ENCODE peak calls at places on chromosomes 7 and 10, in five cellular contexts. E, R, U, J and G are unnamed samples.
A peak's percentile ranks its signal among the peaks of the same experiment; 100 is the strongest.

GRCh38 chr7:36723951-36724664 is at the start of gene AOAH:
- DNase-seq in U (peak; percentile 76), R (no peak), E (peak; percentile 41), J (no peak), G (no peak)

GRCh38 chr10:30786131-30786530 is 156.6 kb upstream of the LYZL2 start:
- DNase-seq in R (no peak), U (no peak), J (no peak), E (no peak), G (peak; percentile 89)

GRCh38 chr10:104666106-104666505 is 25.0 kb downstream of the SORCS3 start:
- DNase-seq in R (no peak), U (no peak), E (no peak), J (no peak), G (no peak)

GRCh38 chr7:100896743-100897051 is 1.0 kb upstream of the ACHE start:
- DNase-seq in R (no peak), E (no peak), J (no peak), U (no peak), G (no peak)

GRCh38 chr10:3500408-3500856 is 284.6 kb downstream of the KLF6 start:
- DNase-seq in U (peak; percentile 69), J (no peak), R (peak; percentile 59), E (peak; percentile 78), G (no peak)

GRCh38 chr10:3777876-3778707 is 6.9 kb downstream of the KLF6 start:
- DNase-seq in R (no peak), U (no peak), J (no peak), E (no peak), G (peak; percentile 14)

GRCh38 chr7:99272476-99273045 is at the start of gene MYH16:
- DNase-seq in E (no peak), R (no peak), J (no peak), U (no peak), G (no peak)

GRCh38 chr10:58030208-58030607 is 237.5 kb downstream of the IPMK start:
- DNase-seq in E (no peak), R (no peak), J (no peak), U (no peak), G (no peak)

GRCh38 chr10:34320265-34320664 is 494.8 kb downstream of the PARD3 start:
- DNase-seq in R (no peak), U (no peak), J (no peak), E (no peak), G (no peak)

GRCh38 chr10:61835069-61835908 is 66.2 kb upstream of the ARID5B start:
- DNase-seq in R (peak; percentile 38), U (no peak), J (no peak), E (no peak), G (peak; percentile 58)

GRCh38 chr7:4739528-4739992 is 35.9 kb upstream of the AP5Z1 start:
- DNase-seq in E (peak; percentile 69), R (no peak), U (no peak), J (no peak), G (no peak)
- H3K4me3 ChIP-seq in E (peak overlapping the region; percentile 56), R (no peak overlapping the region), U (peak overlapping the region; percentile 42), J (no peak overlapping the region), G (no peak overlapping the region)

DNA sequence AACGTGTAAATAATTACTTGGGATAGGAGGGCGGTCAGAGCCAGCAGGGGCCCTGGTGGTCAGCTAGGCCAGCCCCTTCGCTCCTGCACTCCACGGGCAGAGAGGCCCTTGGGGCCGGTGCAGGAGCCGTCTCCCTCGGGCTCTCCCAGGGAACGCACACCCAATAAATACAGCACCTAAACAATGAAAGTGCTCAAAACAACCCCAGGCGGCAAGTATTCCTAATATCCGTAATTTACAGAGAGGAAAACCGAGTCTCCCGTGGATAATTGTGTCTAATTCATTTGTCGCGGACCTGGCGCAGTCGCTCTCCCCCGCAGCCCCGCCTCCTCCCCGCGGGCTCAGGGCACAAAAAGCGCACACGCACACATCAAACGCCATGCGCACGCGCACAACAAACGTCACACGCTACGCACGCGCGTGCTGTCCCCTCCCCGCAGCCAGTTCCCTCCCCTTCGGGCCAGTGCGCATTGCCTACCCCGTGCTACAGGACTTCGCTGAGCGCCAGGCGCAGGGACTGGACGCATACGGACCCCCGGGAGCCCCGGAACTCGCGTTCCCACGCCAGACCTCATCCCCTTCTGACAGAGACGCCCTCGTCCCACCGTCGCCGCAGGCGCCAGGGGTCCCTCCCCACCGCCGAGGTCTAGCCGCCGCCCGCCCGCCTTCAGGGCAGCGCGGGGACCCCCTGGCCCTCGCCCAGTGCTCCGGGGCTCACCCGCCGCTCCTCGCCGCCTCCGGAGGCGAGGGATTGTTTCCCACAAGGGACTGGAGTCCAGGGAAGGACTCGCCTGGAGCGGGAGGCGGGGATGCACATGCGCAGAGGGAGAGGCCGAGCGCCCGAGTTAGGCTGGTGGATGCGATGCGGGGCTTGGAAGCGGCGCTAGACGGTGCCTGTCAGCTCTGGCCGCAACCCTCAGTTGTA is at the start of gene ZNF248:
- DNase-seq in J (peak; percentile 85), E (peak; percentile 97), R (peak; percentile 94), U (peak; percentile 96), G (peak; percentile 97)
- TF ChIP-seq CTCF in J (no peak), E (no peak), R (no peak), U (no peak), G (no peak)

DNA sequence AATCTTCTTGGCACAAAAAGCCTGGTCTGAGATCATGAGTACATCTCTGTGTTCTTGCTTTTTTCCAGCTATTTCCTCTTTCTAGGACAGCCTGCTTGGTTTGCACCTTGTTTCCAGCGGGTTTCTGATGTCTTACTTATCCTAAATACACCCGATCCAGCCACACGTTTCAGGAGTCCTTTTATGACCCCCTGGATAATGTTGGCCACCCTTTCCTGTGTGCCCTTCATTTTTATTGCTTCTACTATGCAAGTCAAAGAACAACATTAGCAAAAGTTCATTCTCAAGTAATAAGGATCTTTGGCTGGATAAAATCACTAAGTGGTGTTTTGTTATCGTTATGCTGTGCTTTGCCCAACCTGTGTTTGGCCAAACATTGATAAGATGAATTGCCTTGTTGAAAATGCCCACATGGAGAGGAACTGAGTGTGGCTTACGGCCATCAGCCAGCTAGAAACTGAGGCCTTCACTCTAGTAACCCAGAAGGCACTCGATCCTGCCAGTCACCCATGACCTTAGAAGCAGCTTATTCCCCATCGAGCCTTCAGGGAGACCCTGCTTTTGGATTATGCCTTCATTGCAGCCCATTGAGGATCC is 28.7 kb upstream of the AKR1C1 start:
- DNase-seq in E (no peak), J (no peak), U (no peak), R (no peak), G (no peak)
- H3K4me3 ChIP-seq in E (no peak overlapping the region), J (no peak overlapping the region), U (no peak overlapping the region), R (no peak overlapping the region), G (no peak overlapping the region)

GRCh38 chr7:1663857-1664651 is 6.0 kb upstream of the ELFN1 start:
- DNase-seq in J (no peak), R (no peak), E (peak; percentile 9), U (peak; percentile 15), G (no peak)
- TF ChIP-seq CTCF in J (no peak), R (no peak), E (no peak), U (no peak), G (no peak)

GRCh38 chr10:17910144-17910789 is 41.5 kb upstream of the SLC39A12 start:
- DNase-seq in R (peak; percentile 16), U (peak; percentile 38), J (peak; percentile 9), E (no peak), G (peak; percentile 72)
- H3K4me3 ChIP-seq in R (no peak overlapping the region), U (no peak overlapping the region), J (no peak overlapping the region), E (no peak overlapping the region), G (no peak overlapping the region)

DNA sequence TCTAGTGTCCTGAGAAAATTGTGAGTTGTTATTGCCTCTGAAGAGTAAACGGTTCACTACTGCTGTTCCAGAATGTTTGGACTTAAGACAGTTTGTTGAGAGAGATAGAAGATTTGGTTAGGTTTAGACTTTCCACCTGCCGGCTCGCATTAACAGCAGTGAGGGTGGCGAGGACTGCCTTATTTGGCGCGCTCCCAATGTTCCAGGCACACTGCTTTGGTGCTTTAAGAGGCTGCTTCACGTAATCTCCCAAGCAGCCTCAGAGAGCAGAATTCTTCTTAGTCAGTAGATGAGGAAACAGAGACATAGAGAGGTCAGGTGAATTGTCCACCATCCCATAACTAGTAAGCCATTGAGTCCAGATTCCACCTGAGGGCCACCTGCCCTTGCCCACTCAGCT is 41.1 kb downstream of the GLRX3 start:
- DNase-seq in U (no peak), E (no peak), R (no peak), J (no peak), G (no peak)
- TF ChIP-seq CTCF in U (no peak), E (no peak), R (no peak), J (no peak), G (no peak)

DNA sequence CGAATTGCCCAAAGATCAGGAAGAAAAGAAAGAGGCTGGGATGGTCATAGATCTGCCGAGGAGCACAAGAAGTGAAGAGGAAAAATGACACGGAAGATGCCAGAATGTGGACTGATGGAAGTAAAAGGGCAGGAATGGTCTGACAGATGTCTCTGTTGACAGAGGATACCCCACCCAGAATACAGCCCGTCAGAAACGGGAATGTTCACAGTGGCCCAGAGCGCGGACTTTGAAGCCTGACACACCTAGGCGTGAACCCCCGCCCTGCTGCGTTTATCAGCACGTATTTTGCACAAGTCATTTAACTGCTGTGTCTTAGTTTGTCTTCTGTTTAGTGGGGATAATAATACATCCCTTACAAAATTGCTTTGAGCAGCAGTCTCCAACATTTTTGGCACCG is 27.1 kb downstream of the AKR1B1 start:
- DNase-seq in E (no peak), U (no peak), R (no peak), J (no peak), G (no peak)
- H3K4me3 ChIP-seq in E (peak overlapping the region; percentile 62), U (peak overlapping the region; percentile 50), R (peak overlapping the region; percentile 46), J (peak overlapping the region; percentile 53), G (peak overlapping the region; percentile 46)